ENCODE peak calls at places on chromosomes 2 and 18, in seven cellular contexts. S is heart left ventricle; Q is mesendoderm; B is effector memory CD4-positive, alpha-beta T cell; M is endodermal cell; K is naive thymus-derived CD4-positive, alpha-beta T cell; Y is AG04450. N is an unnamed sample.

GRCh38 chr2:178322068-178322467 is 127.8 kb downstream of the OSBPL6 start:
- DNase-seq in S (no peak), Q (no peak), B (no peak), M (no peak), K (no peak), Y (no peak), N (no peak)

GRCh38 chr2:128754246-128754724 is 435.6 kb upstream of the HS6ST1 start:
- DNase-seq in S (peak), Q (no peak), B (no peak), M (no peak), K (no peak), Y (no peak), N (no peak)

GRCh38 chr2:37566517-37566961 is 104.9 kb downstream of the CDC42EP3 start:
- DNase-seq in S (no peak), Q (no peak), B (no peak), M (no peak), K (no peak), Y (no peak), N (peak)

GRCh38 chr2:202780514-202781021 is 91.0 kb downstream of the ICA1L start:
- DNase-seq in S (no peak), Q (no peak), B (no peak), M (no peak), K (no peak), Y (peak), N (peak)

GRCh38 chr2:63888490-63889402 is 47.0 kb downstream of the UGP2 start:
- DNase-seq in S (no peak), Q (peak), B (no peak), M (peak), K (peak), Y (no peak), N (peak)

GRCh38 chr18:3153107-3153704 is 66.6 kb downstream of the MYOM1 start:
- DNase-seq in S (no peak), Q (no peak), B (no peak), M (no peak), K (no peak), Y (no peak), N (no peak)

GRCh38 chr2:172931256-172931894 is 144.3 kb upstream of the MAP3K20 start:
- DNase-seq in S (no peak), Q (peak), B (no peak), M (peak), K (no peak), Y (no peak), N (peak)

GRCh38 chr2:10059552-10060335 is 16.4 kb downstream of the KLF11 start:
- DNase-seq in S (no peak), Q (no peak), B (no peak), M (no peak), K (no peak), Y (no peak), N (no peak)

GRCh38 chr2:128448331-128449225 is 129.9 kb upstream of the HS6ST1 start:
- DNase-seq in S (no peak), Q (no peak), B (no peak), M (peak), K (no peak), Y (no peak), N (no peak)

GRCh38 chr2:3622967-3623366 is 28.1 kb downstream of the COLEC11 start:
- DNase-seq in S (no peak), Q (no peak), B (no peak), M (no peak), K (no peak), Y (no peak), N (no peak)

GRCh38 chr2:197273485-197273884 is 37.1 kb downstream of the ANKRD44 start:
- DNase-seq in S (no peak), Q (no peak), B (no peak), M (no peak), K (no peak), Y (no peak), N (no peak)

GRCh38 chr2:38037757-38038615 is 38.0 kb downstream of the CYP1B1 start:
- DNase-seq in S (no peak), Q (peak), B (no peak), M (peak), K (no peak), Y (no peak), N (no peak)

GRCh38 chr2:141029424-141030078 is 1101.3 kb downstream of the LRP1B start:
- DNase-seq in S (no peak), Q (peak), B (no peak), M (peak), K (no peak), Y (no peak), N (no peak)

GRCh38 chr2:157874997-157875719 is 972 bp downstream of the ACVR1 start:
- DNase-seq in S (no peak), Q (peak), B (no peak), M (peak), K (no peak), Y (peak), N (peak)

GRCh38 chr2:177147093-177147694 is 65.4 kb upstream of the HNRNPA3 start:
- DNase-seq in S (no peak), Q (peak), B (no peak), M (no peak), K (peak), Y (no peak), N (peak)

GRCh38 chr2:101893676-101894381 is 97.9 kb upstream of the IL1R2 start:
- DNase-seq in S (no peak), Q (peak), B (no peak), M (peak), K (no peak), Y (no peak), N (peak)

GRCh38 chr2:31205186-31205585 is 12.1 kb downstream of the CAPN14 start:
- DNase-seq in S (no peak), Q (no peak), B (no peak), M (no peak), K (no peak), Y (no peak), N (no peak)

GRCh38 chr2:8018956-8019355 is 662.9 kb upstream of the ID2 start:
- DNase-seq in S (no peak), Q (no peak), B (no peak), M (no peak), K (no peak), Y (no peak), N (no peak)

GRCh38 chr2:213306320-213306942 is 22.2 kb downstream of the SPAG16 start:
- DNase-seq in S (no peak), Q (no peak), B (no peak), M (no peak), K (no peak), Y (peak), N (peak)

GRCh38 chr2:214471990-214472389 is 61.1 kb downstream of the VWC2L start:
- DNase-seq in S (no peak), Q (no peak), B (no peak), M (no peak), K (no peak), Y (no peak), N (no peak)

GRCh38 chr2:239316562-239317465 is 84.0 kb downstream of the HDAC4 start:
- DNase-seq in S (no peak), Q (no peak), B (no peak), M (peak), K (no peak), Y (no peak), N (no peak)

GRCh38 chr2:139917723-139918384 is 1137.7 kb upstream of the NXPH2 start:
- DNase-seq in S (no peak), Q (no peak), B (no peak), M (no peak), K (no peak), Y (no peak), N (peak)

GRCh38 chr2:197358927-197359326 is 48.3 kb upstream of the ANKRD44 start:
- DNase-seq in S (no peak), Q (no peak), B (no peak), M (no peak), K (peak), Y (no peak), N (no peak)

GRCh38 chr2:68565858-68566257 is 77.5 kb upstream of the PROKR1 start:
- DNase-seq in S (no peak), Q (peak), B (no peak), M (no peak), K (no peak), Y (no peak), N (no peak)

GRCh38 chr2:47654790-47655562 is 128.0 kb upstream of the MSH6 start:
- DNase-seq in S (no peak), Q (peak), B (no peak), M (peak), K (no peak), Y (no peak), N (no peak)

GRCh38 chr18:36186461-36187137 is 698 bp upstream of the MOCOS start:
- DNase-seq in S (peak), Q (peak), B (no peak), M (peak), K (no peak), Y (no peak), N (no peak)

GRCh38 chr2:88036162-88036561 is 19.4 kb downstream of the KRCC1 start:
- DNase-seq in S (no peak), Q (no peak), B (no peak), M (no peak), K (no peak), Y (no peak), N (no peak)

GRCh38 chr18:36786686-36787085 is 42.1 kb downstream of the TPGS2 start:
- DNase-seq in S (no peak), Q (peak), B (no peak), M (no peak), K (no peak), Y (no peak), N (peak)

GRCh38 chr2:108640731-108641130 is 78.6 kb upstream of the RANBP2 start:
- DNase-seq in S (no peak), Q (no peak), B (no peak), M (no peak), K (no peak), Y (peak), N (no peak)

GRCh38 chr2:161412346-161412745 is 3.8 kb upstream of the TBR1 start:
- DNase-seq in S (no peak), Q (no peak), B (no peak), M (no peak), K (no peak), Y (no peak), N (no peak)

GRCh38 chr2:120559401-120559800 is 176.3 kb upstream of the GLI2 start:
- DNase-seq in S (no peak), Q (no peak), B (no peak), M (no peak), K (no peak), Y (peak), N (peak)

GRCh38 chr18:21000667-21001066 is 110.9 kb downstream of the ROCK1 start:
- DNase-seq in S (no peak), Q (no peak), B (no peak), M (no peak), K (no peak), Y (no peak), N (no peak)

GRCh38 chr2:184326076-184326475 is 272.3 kb upstream of the ZNF804A start:
- DNase-seq in S (no peak), Q (no peak), B (no peak), M (no peak), K (no peak), Y (no peak), N (no peak)

GRCh38 chr2:12057436-12058166 is 311.2 kb downstream of the LPIN1 start:
- DNase-seq in S (peak), Q (no peak), B (no peak), M (peak), K (no peak), Y (no peak), N (no peak)

GRCh38 chr2:194725169-194725568 is 931.9 kb upstream of the SLC39A10 start:
- DNase-seq in S (no peak), Q (no peak), B (no peak), M (no peak), K (no peak), Y (no peak), N (no peak)

GRCh38 chr2:152525277-152525838 is 190.4 kb downstream of the FMNL2 start:
- DNase-seq in S (no peak), Q (no peak), B (no peak), M (no peak), K (no peak), Y (no peak), N (no peak)
- H3K4me3 ChIP-seq in S (no peak), Q (no peak), B (no peak), M (no peak), K (no peak), Y (no peak), N (no peak)

GRCh38 chr2:219643084-219643473 is 15.6 kb downstream of the SLC4A3 start:
- DNase-seq in S (no peak), Q (no peak), B (no peak), M (peak), K (no peak), Y (no peak), N (no peak)
- H3K4me3 ChIP-seq in S (no peak), Q (no peak), B (no peak), M (no peak), K (no peak), Y (no peak), N (no peak)

DNA sequence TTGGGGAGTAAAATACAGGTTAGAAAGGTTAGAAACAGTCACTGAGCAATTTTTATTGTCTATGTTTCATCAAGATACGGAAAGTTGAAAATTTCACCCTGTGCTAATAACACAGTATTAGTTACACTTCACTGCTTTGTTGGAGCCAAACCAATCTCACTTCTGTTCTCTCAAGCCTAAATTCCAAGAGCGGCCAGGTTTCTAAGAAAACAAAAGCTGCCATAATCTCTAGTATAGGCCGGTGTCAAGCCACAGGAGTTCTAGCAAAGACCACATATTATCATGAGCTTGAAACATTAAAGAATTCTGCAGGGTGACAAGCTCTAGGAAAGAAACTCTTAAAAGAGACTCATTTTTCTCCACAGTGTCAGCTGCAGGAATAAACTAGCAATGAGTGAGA is 128.7 kb downstream of the TXNL1 start:
- DNase-seq in S (no peak), Q (no peak), B (no peak), M (no peak), K (no peak), Y (no peak), N (peak)
- H3K4me3 ChIP-seq in S (no peak), Q (no peak), B (no peak), M (no peak), K (no peak), Y (no peak), N (no peak)

GRCh38 chr18:63253018-63253417 is 66.6 kb downstream of the BCL2 start:
- DNase-seq in S (no peak), Q (no peak), B (no peak), M (no peak), K (no peak), Y (no peak), N (no peak)
- H3K4me3 ChIP-seq in S (no peak), Q (no peak), B (no peak), M (no peak), K (no peak), Y (no peak), N (no peak)

GRCh38 chr2:241270531-241270930 is 44.9 kb downstream of the HDLBP start:
- DNase-seq in S (no peak), Q (no peak), B (no peak), M (no peak), K (no peak), Y (no peak), N (no peak)
- H3K4me3 ChIP-seq in S (peak), Q (no peak), B (no peak), M (peak), K (no peak), Y (peak), N (peak)

GRCh38 chr2:190360965-190361364 is 17.6 kb downstream of the INPP1 start:
- DNase-seq in S (no peak), Q (no peak), B (no peak), M (no peak), K (no peak), Y (no peak), N (no peak)

GRCh38 chr2:190357596-190357995 is 14.2 kb downstream of the INPP1 start:
- DNase-seq in S (no peak), Q (no peak), B (no peak), M (no peak), K (no peak), Y (peak), N (no peak)

GRCh38 chr2:190361572-190361971 is 18.2 kb downstream of the INPP1 start:
- DNase-seq in S (no peak), Q (no peak), B (no peak), M (no peak), K (no peak), Y (no peak), N (no peak)

GRCh38 chr2:190360561-190360960 is 17.2 kb downstream of the INPP1 start:
- DNase-seq in S (no peak), Q (no peak), B (no peak), M (no peak), K (no peak), Y (no peak), N (no peak)

DNA sequence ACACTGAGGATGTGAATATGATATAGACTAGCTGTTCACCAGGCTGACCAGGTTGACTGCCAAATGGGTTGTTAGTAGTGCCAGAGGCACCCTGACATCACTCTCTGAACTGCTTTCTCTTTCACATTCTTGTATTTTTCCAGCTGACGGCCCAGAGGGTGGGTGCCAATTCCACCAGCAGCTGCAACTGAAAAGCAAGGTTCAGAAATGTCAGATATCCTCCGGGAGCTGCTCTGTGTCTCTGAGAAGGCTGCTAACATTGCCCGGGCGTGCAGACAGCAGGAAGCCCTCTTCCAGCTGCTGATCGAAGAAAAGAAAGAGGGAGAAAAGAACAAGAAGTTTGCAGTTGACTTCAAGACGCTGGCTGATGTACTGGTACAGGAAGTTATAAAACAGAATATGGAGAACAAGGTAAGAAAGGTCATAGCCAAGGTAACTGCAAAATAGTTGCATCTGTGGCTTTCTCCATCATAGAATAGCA is 16.5 kb downstream of the INPP1 start:
- DNase-seq in S (peak), Q (peak), B (no peak), M (peak), K (peak), Y (peak), N (peak)
- H3K4me3 ChIP-seq in S (peak), Q (no peak), B (peak), M (no peak), K (peak), Y (peak), N (peak)

GRCh38 chr2:132605236-132606180 is 64.5 kb downstream of the LYPD1 start:
- DNase-seq in S (no peak), Q (peak), B (no peak), M (no peak), K (no peak), Y (no peak), N (no peak)
- H3K4me3 ChIP-seq in S (no peak), Q (no peak), B (no peak), M (no peak), K (no peak), Y (no peak), N (no peak)